ENCODE peak calls at places on chromosomes 2 and 18, in five cellular contexts. Q, C, O, Y and M are unnamed samples.

GRCh38 chr2:46416739-46417403 is 62.5 kb upstream of the TMEM247 start:
- DNase-seq in Q (peak; percentile 95), C (no peak), O (no peak), Y (no peak), M (no peak)

GRCh38 chr2:120436885-120437603 is 91.1 kb downstream of the INHBB start:
- DNase-seq in Q (peak; percentile 92), C (peak; percentile 32), O (peak; percentile 50), Y (peak; percentile 41), M (peak; percentile 12)

GRCh38 chr2:224983719-224984388 is 58.4 kb downstream of the DOCK10 start:
- DNase-seq in Q (no peak), C (no peak), O (peak; percentile 26), Y (no peak), M (peak; percentile 32)

GRCh38 chr2:10223471-10223870 is 79.2 kb upstream of the HPCAL1 start:
- DNase-seq in Q (no peak), C (no peak), O (no peak), Y (no peak), M (no peak)

GRCh38 chr2:69694894-69695849 is 46.8 kb upstream of the ANXA4 start:
- DNase-seq in Q (peak; percentile 97), C (peak; percentile 65), O (peak; percentile 91), Y (no peak), M (no peak)

GRCh38 chr2:49080681-49081080 is 73.6 kb downstream of the FSHR start:
- DNase-seq in Q (no peak), C (no peak), O (no peak), Y (no peak), M (no peak)

GRCh38 chr2:24354899-24355298 is 5.4 kb downstream of the ITSN2 start:
- DNase-seq in Q (no peak), C (peak; percentile 41), O (no peak), Y (no peak), M (no peak)

GRCh38 chr2:100818606-100819364 is 1.2 kb upstream of the NPAS2 start:
- DNase-seq in Q (peak; percentile 79), C (peak; percentile 6), O (peak; percentile 81), Y (peak; percentile 86), M (no peak)

GRCh38 chr2:223012291-223012690 is 39.7 kb upstream of the KCNE4 start:
- DNase-seq in Q (no peak), C (no peak), O (no peak), Y (no peak), M (no peak)

GRCh38 chr18:79606621-79607331 is 72.8 kb upstream of the CTDP1 start:
- DNase-seq in Q (no peak), C (no peak), O (no peak), Y (peak; percentile 60), M (no peak)

GRCh38 chr18:74373428-74373827 is 57.8 kb downstream of the C18orf63 start:
- DNase-seq in Q (no peak), C (no peak), O (no peak), Y (no peak), M (no peak)

GRCh38 chr2:135227386-135227785 is 175.3 kb downstream of the RAB3GAP1 start:
- DNase-seq in Q (peak; percentile 30), C (no peak), O (no peak), Y (no peak), M (no peak)

GRCh38 chr2:200219400-200220113 is 86.9 kb upstream of the SPATS2L start:
- DNase-seq in Q (peak; percentile 27), C (no peak), O (no peak), Y (no peak), M (no peak)

GRCh38 chr2:18297536-18298058 is 262.9 kb downstream of the RDH14 start:
- DNase-seq in Q (no peak), C (no peak), O (no peak), Y (no peak), M (no peak)
- H3K4me3 ChIP-seq in Q (no peak overlapping the region), C (no peak overlapping the region), O (no peak overlapping the region), Y (no peak overlapping the region), M (no peak overlapping the region)

GRCh38 chr2:64024259-64024949 is 5.2 kb upstream of the VPS54 start:
- DNase-seq in Q (no peak), C (no peak), O (no peak), Y (no peak), M (no peak)

GRCh38 chr2:64025741-64026140 is 6.5 kb upstream of the VPS54 start:
- DNase-seq in Q (no peak), C (no peak), O (no peak), Y (no peak), M (no peak)

GRCh38 chr2:64019975-64020281 is 700 bp upstream of the VPS54 start:
- DNase-seq in Q (peak; percentile 24), C (no peak), O (no peak), Y (no peak), M (no peak)

GRCh38 chr2:64021578-64021977 is 2.4 kb upstream of the VPS54 start:
- DNase-seq in Q (no peak), C (no peak), O (peak; percentile 41), Y (no peak), M (no peak)

GRCh38 chr2:64023485-64024258 is 4.4 kb upstream of the VPS54 start:
- DNase-seq in Q (no peak), C (no peak), O (no peak), Y (no peak), M (no peak)
- TF ChIP-seq CTCF in Q (no peak), C (no peak), O (no peak), Y (no peak), M (no peak)

DNA sequence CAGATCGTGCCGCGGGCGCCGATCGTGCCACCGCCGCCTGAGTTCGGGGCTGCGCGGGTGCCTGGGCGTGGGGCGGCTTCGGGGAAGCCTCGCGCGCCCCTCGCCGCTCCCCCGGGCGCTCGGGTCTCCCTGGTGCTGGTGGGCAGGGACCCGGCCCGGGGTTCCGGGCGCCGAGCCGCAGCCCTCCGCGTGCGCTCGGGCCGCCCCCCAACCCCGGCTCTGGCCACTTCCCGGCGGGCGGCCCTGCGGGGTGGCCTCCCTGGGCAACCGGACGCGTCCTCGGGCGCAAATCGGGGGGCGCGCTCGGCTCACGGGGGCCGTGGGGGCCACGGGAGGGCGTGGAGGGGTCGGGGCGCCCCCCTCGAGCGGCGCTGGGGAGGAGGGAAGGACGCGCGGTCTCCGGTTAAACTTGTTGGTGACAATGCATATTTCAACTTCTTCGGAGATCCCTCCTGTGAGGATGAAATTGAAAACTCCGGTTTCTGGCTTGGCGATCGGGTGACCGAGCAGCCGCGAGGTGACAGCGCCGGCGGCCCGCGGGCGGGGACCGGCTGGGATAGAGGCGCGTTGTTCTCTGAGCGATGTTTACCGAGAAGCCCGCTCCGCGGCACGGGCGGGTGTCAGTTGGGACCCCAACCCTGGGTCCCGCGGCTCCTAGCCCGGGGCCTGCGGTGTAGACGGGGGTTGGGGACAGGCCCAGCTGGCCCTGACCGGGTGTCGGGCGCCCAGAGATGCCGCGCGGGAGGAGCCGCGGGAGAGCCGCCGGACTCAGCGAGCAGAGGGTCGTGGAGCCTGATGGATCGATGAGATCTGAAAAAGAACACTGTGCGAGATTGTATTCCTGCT is 676 bp downstream of the SH3BP4 start:
- DNase-seq in Q (peak; percentile 47), C (no peak), O (no peak), Y (no peak), M (no peak)
- H3K4me3 ChIP-seq in Q (peak overlapping the region; percentile 79), C (no peak overlapping the region), O (peak overlapping the region; percentile 79), Y (peak overlapping the region; percentile 92), M (peak overlapping the region; percentile 85)

DNA sequence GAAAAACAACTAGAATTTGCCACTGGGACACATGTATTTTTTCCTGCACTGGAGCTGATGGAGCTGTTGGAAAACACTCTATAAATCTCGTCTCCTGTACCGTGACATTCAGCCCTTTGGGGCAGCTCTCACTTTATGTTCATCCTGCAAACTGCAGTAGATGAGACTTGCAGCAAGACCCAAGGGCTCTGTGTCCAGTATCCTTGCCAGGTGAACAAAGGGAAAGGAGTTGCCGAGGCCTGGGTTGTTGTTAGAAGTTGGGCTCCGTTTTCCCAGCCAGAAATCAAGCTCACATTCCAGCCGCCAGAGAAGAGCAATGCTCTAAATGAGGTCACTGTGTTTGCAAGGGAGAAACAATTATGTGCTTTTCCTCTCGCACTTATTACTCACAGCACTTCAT is 285.1 kb downstream of the SLC4A3 start:
- DNase-seq in Q (no peak), C (no peak), O (peak; percentile 14), Y (no peak), M (no peak)
- TF ChIP-seq CTCF in Q (no peak), C (no peak), O (peak; percentile 11), Y (peak; percentile 29), M (peak; percentile 15)

GRCh38 chr18:22325396-22325795 is 92.3 kb downstream of the CTAGE1 start:
- DNase-seq in Q (no peak), C (no peak), O (peak; percentile 19), Y (no peak), M (no peak)

GRCh38 chr18:22320736-22321135 is 97.0 kb downstream of the CTAGE1 start:
- DNase-seq in Q (no peak), C (peak; percentile 63), O (no peak), Y (no peak), M (no peak)

GRCh38 chr18:22322251-22322691 is 95.4 kb downstream of the CTAGE1 start:
- DNase-seq in Q (no peak), C (peak; percentile 32), O (no peak), Y (no peak), M (no peak)

GRCh38 chr18:22320155-22320554 is 97.6 kb downstream of the CTAGE1 start:
- DNase-seq in Q (no peak), C (no peak), O (no peak), Y (no peak), M (no peak)

GRCh38 chr18:22324191-22325131 is 93.3 kb downstream of the CTAGE1 start:
- DNase-seq in Q (no peak), C (peak; percentile 52), O (peak; percentile 52), Y (no peak), M (no peak)
- H3K4me3 ChIP-seq in Q (no peak overlapping the region), C (no peak overlapping the region), O (peak overlapping the region; percentile 50), Y (peak overlapping the region; percentile 64), M (no peak overlapping the region)

DNA sequence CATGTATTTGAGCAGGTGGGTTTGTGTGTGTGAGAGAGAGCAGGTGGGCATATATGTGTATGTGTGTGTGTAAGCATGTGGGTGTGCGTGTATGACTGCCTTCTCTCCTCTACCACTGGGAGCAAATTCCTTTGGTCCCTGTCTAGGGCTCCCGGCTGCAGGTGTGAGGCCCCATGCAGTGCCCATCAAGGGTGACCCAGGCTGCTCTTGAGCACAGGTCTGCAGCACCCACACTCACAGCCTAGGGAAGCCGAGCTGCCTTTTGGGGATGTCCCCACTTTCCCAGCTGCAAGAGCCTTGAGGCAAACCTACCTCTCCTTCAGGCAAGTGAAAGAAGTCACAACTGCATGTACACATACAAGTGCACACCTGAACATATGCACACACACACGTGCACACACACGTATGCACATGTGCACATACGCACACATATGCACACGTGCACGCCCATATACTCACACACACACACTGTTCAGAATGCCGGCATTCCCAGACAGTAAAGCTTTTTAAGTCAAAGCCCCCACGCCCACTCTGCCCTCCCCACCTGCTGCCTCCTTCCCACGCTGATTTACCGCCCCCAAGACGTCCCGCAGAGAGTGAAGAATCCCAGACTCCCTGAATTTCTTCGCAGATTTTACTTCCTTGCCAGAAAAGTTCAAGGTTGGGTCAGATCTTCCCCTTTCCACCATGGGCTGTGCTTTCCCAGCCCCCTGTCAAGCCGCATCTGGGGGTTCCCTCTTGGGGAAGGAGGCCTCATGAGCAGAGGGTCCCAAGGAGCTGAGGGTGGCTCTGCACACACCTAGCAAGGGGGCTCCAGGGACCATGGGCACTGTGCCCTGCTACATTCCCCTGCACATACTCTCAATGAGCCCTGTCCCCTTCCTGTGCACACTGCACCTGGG is 170.7 kb downstream of the TWIST2 start:
- DNase-seq in Q (no peak), C (no peak), O (no peak), Y (no peak), M (no peak)
- TF ChIP-seq CTCF in Q (no peak), C (no peak), O (no peak), Y (no peak), M (no peak)